ENCODE peak calls at places on chromosomes 1 and 21, in five cellular contexts. R is foreskin keratinocyte, V is cardiac muscle cell, P is heart left ventricle, U is spleen. B is an unnamed sample.

GRCh38 chr1:106254748-106255147 is 801.7 kb upstream of the PRMT6 start:
- DNase-seq in R (peak; percentile 59), V (no peak), P (no peak), U (no peak), B (peak; percentile 7)

GRCh38 chr1:39106949-39107740 is 81.0 kb downstream of the NDUFS5 start:
- DNase-seq in R (no peak), V (no peak), P (no peak), U (no peak), B (peak; percentile 16)

GRCh38 chr1:89198500-89199072 is at the start of gene GBP4:
- DNase-seq in R (peak; percentile 7), V (peak; percentile 14), P (peak; percentile 52), U (peak; percentile 91), B (peak; percentile 28)

GRCh38 chr1:43317817-43318471 is 17.2 kb downstream of the TIE1 start:
- DNase-seq in R (no peak), V (no peak), P (no peak), U (peak; percentile 58), B (peak; percentile 41)

GRCh38 chr1:227763246-227764018 is 28.2 kb downstream of the SNAP47 start:
- DNase-seq in R (peak; percentile 15), V (no peak), P (no peak), U (peak; percentile 72), B (no peak)

GRCh38 chr1:9245230-9245619 is 10.7 kb downstream of the H6PD start:
- DNase-seq in R (no peak), V (no peak), P (no peak), U (no peak), B (no peak)

GRCh38 chr1:218953448-218953847 is 220.2 kb upstream of the LYPLAL1 start:
- DNase-seq in R (no peak), V (no peak), P (no peak), U (no peak), B (no peak)

GRCh38 chr1:51644533-51645197 is 27.8 kb downstream of the OSBPL9 start:
- DNase-seq in R (peak; percentile 81), V (no peak), P (no peak), U (no peak), B (peak; percentile 88)

GRCh38 chr1:86924324-86924960 is 10.0 kb downstream of the HS2ST1 start:
- DNase-seq in R (no peak), V (no peak), P (no peak), U (no peak), B (no peak)

GRCh38 chr1:228851196-228851595 is 115.9 kb downstream of the RHOU start:
- DNase-seq in R (no peak), V (no peak), P (no peak), U (no peak), B (no peak)

GRCh38 chr1:246012271-246012854 is 494.7 kb downstream of the SMYD3 start:
- DNase-seq in R (peak; percentile 28), V (peak; percentile 68), P (no peak), U (no peak), B (peak; percentile 59)

GRCh38 chr21:45506241-45506817 is 35.9 kb downstream of the SLC19A1 start:
- DNase-seq in R (no peak), V (no peak), P (peak; percentile 19), U (peak; percentile 65), B (no peak)

GRCh38 chr1:167473761-167474160 is 44.6 kb downstream of the CD247 start:
- DNase-seq in R (no peak), V (no peak), P (no peak), U (no peak), B (no peak)

GRCh38 chr1:84298336-84298687 is 3.2 kb upstream of the SAMD13 start:
- DNase-seq in R (no peak), V (peak; percentile 62), P (peak; percentile 74), U (peak; percentile 92), B (peak; percentile 69)

GRCh38 chr1:204435886-204436271 is 24.3 kb upstream of the PPP1R15B start:
- DNase-seq in R (no peak), V (no peak), P (no peak), U (no peak), B (peak; percentile 65)

GRCh38 chr1:154349121-154349520 is 23.8 kb downstream of the ATP8B2 start:
- DNase-seq in R (no peak), V (no peak), P (peak; percentile 53), U (no peak), B (no peak)

GRCh38 chr1:229383961-229384360 is 41.1 kb upstream of the CCSAP start:
- DNase-seq in R (peak; percentile 43), V (no peak), P (no peak), U (no peak), B (no peak)

GRCh38 chr1:182149411-182149965 is 88.0 kb upstream of the ZNF648 start:
- DNase-seq in R (peak; percentile 60), V (no peak), P (peak; percentile 58), U (no peak), B (peak; percentile 95)

GRCh38 chr1:222522105-222522915 is 25.6 kb downstream of the HHIPL2 start:
- DNase-seq in R (no peak), V (no peak), P (no peak), U (no peak), B (no peak)

GRCh38 chr1:175597969-175598765 is 145.2 kb downstream of the TNR start:
- DNase-seq in R (peak; percentile 91), V (no peak), P (no peak), U (no peak), B (peak; percentile 16)

GRCh38 chr1:60228253-60228594 is 154.7 kb upstream of the C1orf87 start:
- DNase-seq in R (no peak), V (no peak), P (no peak), U (no peak), B (peak; percentile 17)

GRCh38 chr1:166165661-166166399 is 971 bp downstream of the FAM78B start:
- DNase-seq in R (peak; percentile 13), V (peak; percentile 9), P (no peak), U (peak; percentile 76), B (peak; percentile 6)

GRCh38 chr1:222643603-222643936 is 25.7 kb downstream of the MIA3 start:
- DNase-seq in R (no peak), V (no peak), P (no peak), U (no peak), B (no peak)

GRCh38 chr1:85320371-85321131 is 44.1 kb upstream of the BCL10 start:
- DNase-seq in R (peak; percentile 88), V (no peak), P (no peak), U (no peak), B (peak; percentile 87)

GRCh38 chr1:85321237-85321964 is 45.0 kb upstream of the BCL10 start:
- DNase-seq in R (peak; percentile 80), V (no peak), P (no peak), U (no peak), B (peak; percentile 75)

GRCh38 chr1:85323770-85324169 is 47.3 kb upstream of the BCL10 start:
- DNase-seq in R (no peak), V (no peak), P (no peak), U (no peak), B (no peak)

GRCh38 chr1:85319931-85320330 is 43.5 kb upstream of the BCL10 start:
- DNase-seq in R (peak; percentile 73), V (no peak), P (no peak), U (no peak), B (peak; percentile 60)

DNA sequence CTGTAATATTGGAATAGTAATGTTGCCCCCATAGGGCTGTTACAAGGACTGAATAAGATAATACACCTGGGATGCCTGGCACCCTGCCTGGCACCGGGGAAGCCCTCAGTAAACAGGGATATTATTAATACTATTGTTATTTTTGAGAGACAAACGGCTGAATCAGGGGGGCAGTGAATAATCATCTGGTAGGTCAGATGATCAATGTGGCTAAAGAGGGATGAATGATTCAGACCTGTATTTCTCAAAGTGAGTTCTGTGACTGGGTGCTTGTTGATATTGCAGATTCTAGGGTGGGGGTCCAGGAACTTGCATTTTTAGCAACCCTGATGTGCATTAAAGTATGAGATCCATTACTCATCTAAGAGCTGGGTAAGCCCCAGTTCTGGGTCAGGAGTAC is 46.2 kb upstream of the BCL10 start:
- DNase-seq in R (peak; percentile 40), V (no peak), P (no peak), U (no peak), B (peak; percentile 71)
- H3K27ac ChIP-seq in R (peak overlapping the region; percentile 66), V (no peak overlapping the region), P (no peak overlapping the region), U (no peak overlapping the region), B (peak overlapping the region; percentile 99)

GRCh38 chr1:94621392-94621791 is 79.8 kb upstream of the F3 start:
- DNase-seq in R (peak; percentile 99), V (no peak), P (no peak), U (no peak), B (peak; percentile 30)
- H3K27ac ChIP-seq in R (peak overlapping the region; percentile 45), V (no peak overlapping the region), P (no peak overlapping the region), U (no peak overlapping the region), B (no peak overlapping the region)

GRCh38 chr1:220137006-220137794 is 43.3 kb downstream of the IARS2 start:
- DNase-seq in R (no peak), V (no peak), P (no peak), U (no peak), B (no peak)
- H3K27ac ChIP-seq in R (no peak overlapping the region), V (no peak overlapping the region), P (peak overlapping the region; percentile 17), U (no peak overlapping the region), B (no peak overlapping the region)

GRCh38 chr21:36762636-36763035 is 63.7 kb downstream of the SIM2 start:
- DNase-seq in R (no peak), V (no peak), P (no peak), U (no peak), B (no peak)

GRCh38 chr21:36759348-36760083 is 60.6 kb downstream of the SIM2 start:
- DNase-seq in R (no peak), V (no peak), P (no peak), U (no peak), B (no peak)

GRCh38 chr21:36765229-36765628 is 66.3 kb downstream of the SIM2 start:
- DNase-seq in R (peak; percentile 35), V (no peak), P (no peak), U (no peak), B (peak; percentile 21)

GRCh38 chr21:36763305-36763704 is 64.4 kb downstream of the SIM2 start:
- DNase-seq in R (no peak), V (no peak), P (no peak), U (no peak), B (no peak)

DNA sequence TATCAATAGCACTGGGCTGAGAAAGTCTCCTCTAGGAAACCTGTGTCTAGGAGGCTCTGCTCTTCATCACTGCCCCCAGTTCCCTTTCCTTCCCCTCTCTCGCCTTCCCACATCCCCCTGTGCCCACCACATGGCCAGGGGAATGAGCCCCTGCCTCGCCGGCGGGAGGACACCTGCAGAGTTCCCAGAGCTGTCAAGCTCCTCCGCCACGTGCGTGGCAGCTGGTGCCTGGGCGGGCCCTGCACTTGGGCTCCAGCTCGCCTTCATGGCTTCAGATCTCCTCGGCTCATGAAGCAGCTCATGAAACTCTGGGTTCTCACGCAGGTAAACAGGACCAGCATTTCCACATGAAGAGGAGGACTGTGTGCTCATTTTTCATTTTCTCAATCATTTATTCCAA is 62.8 kb downstream of the SIM2 start:
- DNase-seq in R (no peak), V (no peak), P (no peak), U (no peak), B (no peak)
- H3K27ac ChIP-seq in R (no peak overlapping the region), V (no peak overlapping the region), P (no peak overlapping the region), U (no peak overlapping the region), B (no peak overlapping the region)

DNA sequence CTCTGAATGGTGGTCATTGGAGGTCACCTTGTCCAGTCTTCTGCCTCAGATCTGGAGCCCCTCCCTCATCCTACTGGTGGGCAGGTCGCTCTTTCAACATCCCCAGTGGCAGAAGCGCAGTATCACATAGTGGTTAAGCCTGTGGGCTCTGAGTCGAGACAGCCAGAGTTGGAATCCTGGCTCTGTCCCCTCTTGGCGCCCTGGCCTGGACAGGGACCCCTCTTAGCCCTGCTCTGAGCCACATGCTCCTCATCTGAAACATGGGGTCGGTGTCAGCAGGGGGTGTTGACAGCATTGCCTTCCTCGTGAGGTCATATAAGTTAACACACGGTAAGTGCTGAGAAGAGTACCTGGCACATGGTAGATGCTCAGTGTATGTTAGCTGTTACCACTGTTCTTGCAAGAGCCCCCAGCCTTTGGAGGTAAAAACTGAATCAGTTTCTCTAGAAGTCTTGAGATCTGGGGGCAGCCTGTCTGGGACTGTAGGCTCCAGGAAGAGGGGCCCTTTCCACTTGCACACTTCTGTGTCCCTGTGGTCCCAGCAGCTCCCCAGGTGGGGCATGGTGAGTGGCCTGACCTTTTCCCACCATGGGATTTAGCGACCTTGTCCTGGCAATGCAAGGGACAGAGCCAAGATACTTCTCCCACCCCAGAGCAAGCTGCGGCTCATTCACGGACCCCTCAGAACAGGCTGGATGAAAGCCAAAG is 6.4 kb downstream of the ZC3H12A start:
- DNase-seq in R (no peak), V (no peak), P (no peak), U (no peak), B (no peak)
- H3K27ac ChIP-seq in R (peak overlapping the region; percentile 99), V (no peak overlapping the region), P (no peak overlapping the region), U (peak overlapping the region; percentile 89), B (peak overlapping the region; percentile 98)